ENCODE peak calls at places on chromosomes 12 and 14, in seven cellular contexts. Y is SK-N-SH, M is endothelial cell of umbilical vein, R is HCT116, L is HepG2, I is GM12878, V is K562. N is an unnamed sample.
A peak's percentile ranks its signal among the peaks of the same experiment; 100 is the strongest.

GRCh38 chr12:21265932-21266331 is 68.8 kb downstream of the SLCO1A2 start:
- DNase-seq in M (no peak), L (no peak), V (no peak), I (no peak), R (no peak), Y (no peak), N (no peak)

GRCh38 chr12:108821407-108822397 is 35.7 kb downstream of the SSH1 start:
- DNase-seq in M (no peak), L (no peak), I (no peak), V (no peak), Y (no peak), R (no peak), N (no peak)

GRCh38 chr12:51631591-51631990 is 40.6 kb downstream of the SCN8A start:
- DNase-seq in M (peak; percentile 41), V (no peak), I (no peak), Y (no peak), L (no peak), R (peak; percentile 46), N (no peak)

GRCh38 chr12:28622416-28622815 is 432.2 kb downstream of the CCDC91 start:
- DNase-seq in M (no peak), R (no peak), Y (no peak), I (no peak), L (no peak), V (no peak), N (no peak)

GRCh38 chr14:99273025-99273723 is 1.2 kb upstream of the BCL11B start:
- DNase-seq in L (peak; percentile 16), V (no peak), M (peak; percentile 9), I (no peak), R (no peak), Y (peak; percentile 43), N (peak; percentile 73)

GRCh38 chr12:62131153-62131552 is 129.1 kb upstream of the USP15 start:
- DNase-seq in L (no peak), M (no peak), V (no peak), R (no peak), I (no peak), Y (no peak), N (peak; percentile 17)

GRCh38 chr12:20196767-20197166 is 171.6 kb upstream of the PDE3A start:
- DNase-seq in R (no peak), M (no peak), I (no peak), Y (no peak), L (no peak), V (no peak), N (no peak)

GRCh38 chr12:54021432-54022013 is 6.7 kb upstream of the HOXC6 start:
- DNase-seq in L (no peak), R (no peak), I (no peak), Y (no peak), M (no peak), V (no peak), N (peak; percentile 86)

GRCh38 chr14:68680541-68681051 is 112.3 kb downstream of the ZFP36L1 start:
- DNase-seq in V (no peak), I (no peak), M (no peak), L (no peak), Y (no peak), R (no peak), N (no peak)

GRCh38 chr12:78009031-78009430 is 178.3 kb downstream of the NAV3 start:
- DNase-seq in I (no peak), M (no peak), L (no peak), V (no peak), Y (no peak), R (no peak), N (no peak)

GRCh38 chr14:64800000-64800399 is 79.7 kb downstream of the SPTB start:
- DNase-seq in L (peak; percentile 35), I (no peak), R (peak; percentile 36), M (peak; percentile 38), Y (peak; percentile 50), V (no peak), N (peak; percentile 80)

GRCh38 chr12:64912501-64912900 is 88.1 kb downstream of the TBC1D30 start:
- DNase-seq in L (no peak), M (no peak), Y (no peak), I (no peak), V (no peak), R (no peak), N (no peak)

GRCh38 chr12:118145113-118145797 is 9.3 kb downstream of the PEBP1 start:
- DNase-seq in Y (no peak), L (no peak), R (no peak), I (no peak), V (no peak), M (no peak), N (no peak)

GRCh38 chr12:29611906-29612305 is 114.4 kb upstream of the OVCH1 start:
- DNase-seq in L (no peak), R (no peak), M (no peak), I (no peak), Y (no peak), V (no peak), N (no peak)

GRCh38 chr14:50475460-50475859 is 56.9 kb downstream of the MAP4K5 start:
- DNase-seq in R (no peak), V (no peak), Y (no peak), L (peak; percentile 52), M (no peak), I (no peak), N (no peak)

GRCh38 chr12:120940799-120941198 is 36.6 kb upstream of the SPPL3 start:
- DNase-seq in R (no peak), Y (no peak), V (no peak), M (no peak), L (no peak), I (no peak), N (no peak)

GRCh38 chr12:114679452-114679875 is 4.5 kb downstream of the TBX3 start:
- DNase-seq in V (no peak), R (no peak), M (no peak), Y (no peak), I (no peak), L (no peak), N (peak; percentile 56)

GRCh38 chr12:132327351-132328171 is 1.8 kb downstream of the GALNT9 start:
- DNase-seq in I (no peak), R (no peak), L (no peak), M (peak; percentile 45), Y (no peak), V (no peak), N (no peak)

GRCh38 chr14:104680806-104681688 is 8.4 kb upstream of the INF2 start:
- DNase-seq in V (no peak), I (no peak), R (no peak), L (peak; percentile 73), Y (no peak), M (peak; percentile 77), N (no peak)

GRCh38 chr12:124680863-124681778 is 113.7 kb upstream of the NCOR2 start:
- DNase-seq in I (peak; percentile 71), L (peak; percentile 80), M (peak; percentile 94), Y (peak; percentile 64), V (peak; percentile 79), R (peak; percentile 79), N (peak; percentile 63)

GRCh38 chr12:14619731-14620501 is 52.2 kb upstream of the PLBD1 start:
- DNase-seq in M (no peak), L (no peak), V (no peak), I (no peak), R (no peak), Y (no peak), N (no peak)

GRCh38 chr12:120286768-120287490 is 4.8 kb downstream of the RNU4-2 start:
- DNase-seq in Y (no peak), M (no peak), I (no peak), R (no peak), V (no peak), L (no peak), N (peak; percentile 27)

GRCh38 chr14:65190312-65190711 is 88.0 kb upstream of the MAX start:
- DNase-seq in Y (no peak), I (no peak), V (peak; percentile 29), R (no peak), M (no peak), L (no peak), N (no peak)

GRCh38 chr12:122023339-122024131 is 1.9 kb downstream of the BCL7A start:
- DNase-seq in Y (peak; percentile 87), M (peak; percentile 79), I (no peak), R (peak; percentile 42), V (peak; percentile 72), L (peak; percentile 80), N (peak; percentile 50)
- H3K4me1 ChIP-seq in Y (peaks cover 19% of the 10 kb centered on the region), M (peaks cover 19% of the 10 kb centered on the region), I (peaks cover 24% of the 10 kb centered on the region), R (peaks cover 27% of the 10 kb centered on the region), V (peaks cover 17% of the 10 kb centered on the region), L (peaks cover 30% of the 10 kb centered on the region), N (peaks cover 12% of the 10 kb centered on the region)

GRCh38 chr14:95464103-95464502 is 52.3 kb downstream of the SYNE3 start:
- DNase-seq in V (no peak), I (no peak), R (no peak), L (no peak), M (no peak), Y (no peak), N (no peak)

GRCh38 chr14:95458459-95458858 is 58.0 kb downstream of the SYNE3 start:
- DNase-seq in R (no peak), I (no peak), V (no peak), M (no peak), L (no peak), Y (no peak), N (no peak)

GRCh38 chr14:95462491-95462890 is 54.0 kb downstream of the SYNE3 start:
- DNase-seq in Y (no peak), I (no peak), M (no peak), R (no peak), L (no peak), V (no peak), N (no peak)

GRCh38 chr14:95463173-95463901 is 53.1 kb downstream of the SYNE3 start:
- DNase-seq in R (no peak), V (no peak), M (peak; percentile 86), L (no peak), I (no peak), Y (no peak), N (no peak)

GRCh38 chr14:95460647-95461478 is 55.6 kb downstream of the SYNE3 start:
- DNase-seq in L (no peak), I (no peak), R (peak; percentile 37), V (no peak), Y (no peak), M (peak; percentile 52), N (peak; percentile 24)
- TF ChIP-seq POLR2AphosphoS5 in L (no peak), I (no peak), R (no peak), V (no peak), Y (no peak), M (no peak), N (no peak)

GRCh38 chr12:93128332-93128707 is 199.2 kb upstream of the EEA1 start:
- DNase-seq in M (no peak), I (no peak), V (no peak), Y (no peak), R (no peak), L (no peak), N (no peak)
- H2AFZ ChIP-seq in M (no peak overlapping the region), I (no peak overlapping the region), V (no peak overlapping the region), Y (no peak overlapping the region), R (no peak overlapping the region), L (no peak overlapping the region), N (no peak overlapping the region)

DNA sequence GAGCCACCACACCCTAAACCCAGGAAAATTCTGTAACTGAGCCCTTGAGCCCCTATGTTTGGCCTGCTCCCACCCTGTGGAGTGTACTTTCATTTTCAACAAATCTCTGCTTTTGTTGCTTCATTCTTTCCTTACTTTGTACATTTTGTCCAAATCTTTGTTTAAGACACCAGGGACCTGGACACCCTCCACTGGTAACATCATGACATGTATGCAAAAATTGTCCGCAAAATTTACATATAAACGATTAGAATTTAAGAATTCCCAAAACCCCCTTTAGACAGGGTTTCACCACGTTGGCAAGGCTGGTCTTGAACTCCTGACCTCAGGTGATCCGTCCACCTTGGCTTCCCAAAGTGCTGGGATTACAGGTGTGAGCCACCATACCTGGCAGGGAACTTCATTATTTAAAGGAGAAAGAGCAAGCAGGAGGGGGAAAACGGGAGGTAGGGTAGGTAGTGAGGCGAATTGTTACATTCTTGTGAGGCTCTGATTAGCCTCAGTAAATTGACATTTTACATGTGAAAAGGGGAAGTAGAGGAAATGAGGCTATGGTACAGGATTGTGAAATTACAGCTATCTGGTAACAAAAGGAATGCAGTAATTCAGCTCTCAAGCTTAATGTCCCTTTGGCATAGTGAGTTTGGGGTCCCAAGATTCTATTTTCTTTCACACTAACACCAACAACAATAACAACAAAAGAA is 27.6 kb downstream of the TUBA1A start:
- DNase-seq in M (peak; percentile 13), V (no peak), Y (no peak), I (no peak), L (no peak), R (no peak), N (no peak)
- H3K4me1 ChIP-seq in M (no peaks in the 10 kb centered on the region), V (peaks cover 6% of the 10 kb centered on the region), Y (no peaks in the 10 kb centered on the region), I (peaks cover 13% of the 10 kb centered on the region), L (no peaks in the 10 kb centered on the region), R (no peaks in the 10 kb centered on the region), N (no peaks in the 10 kb centered on the region)